ENCODE peak calls at places on chromosomes 12 and 14, in eight cellular contexts. B is fibroblast of mammary gland, J is HT1080, M is Calu3, I is sciatic nerve, Y is left ventricle myocardium inferior, R is stomach, O is adipocyte. Z is an unnamed sample.

GRCh38 chr14:68564236-68564825 is 228.5 kb downstream of the ZFP36L1 start:
- DNase-seq in M (no peak), Y (no peak), I (no peak), B (no peak), O (no peak), J (no peak), R (no peak), Z (no peak)

GRCh38 chr12:115983226-115983798 is 294.2 kb downstream of the MED13L start:
- DNase-seq in B (peak), R (no peak), Y (no peak), I (no peak), O (no peak), M (peak), J (no peak), Z (no peak)

GRCh38 chr14:103255555-103255954 is 78.5 kb upstream of the EIF5 start:
- DNase-seq in J (no peak), R (no peak), M (peak), Y (no peak), I (no peak), O (no peak), B (no peak), Z (no peak)

GRCh38 chr12:66239295-66239694 is 50.3 kb downstream of the IRAK3 start:
- DNase-seq in Y (no peak), R (no peak), I (no peak), M (no peak), B (no peak), J (no peak), O (no peak), Z (no peak)

GRCh38 chr12:34205401-34205800 is 183.1 kb downstream of the ALG10 start:
- DNase-seq in Y (no peak), O (no peak), J (no peak), M (no peak), R (no peak), B (no peak), I (no peak), Z (no peak)

GRCh38 chr12:110846615-110847566 is at the start of gene CCDC63:
- DNase-seq in I (peak), M (peak), O (peak), J (no peak), B (peak), Y (peak), R (peak), Z (no peak)

GRCh38 chr14:68039593-68039992 is 220.0 kb downstream of the RAD51B start:
- DNase-seq in M (no peak), B (no peak), J (peak), R (no peak), Y (no peak), O (no peak), I (no peak), Z (no peak)

GRCh38 chr12:121596526-121596925 is 15.7 kb upstream of the KDM2B start:
- DNase-seq in O (no peak), M (no peak), J (no peak), R (no peak), B (no peak), I (no peak), Y (no peak), Z (no peak)

GRCh38 chr14:103880334-103880985 is 33.1 kb upstream of the PPP1R13B start:
- DNase-seq in Y (peak), I (peak), J (peak), M (peak), O (peak), R (peak), B (peak), Z (no peak)

GRCh38 chr14:36944307-36945010 is 227.9 kb downstream of the SLC25A21 start:
- DNase-seq in J (peak), Y (no peak), B (peak), I (no peak), R (no peak), M (no peak), O (peak), Z (peak)

GRCh38 chr14:104603623-104604401 is 760 bp downstream of the TMEM179 start:
- DNase-seq in B (no peak), M (no peak), I (peak), J (no peak), Y (no peak), O (no peak), R (no peak), Z (no peak)

GRCh38 chr12:121404734-121405133 is 4.8 kb downstream of the RNF34 start:
- DNase-seq in I (no peak), M (no peak), Y (no peak), B (no peak), R (peak), J (no peak), O (peak), Z (no peak)

GRCh38 chr12:66302827-66303169 is 505 bp downstream of the HELB start:
- DNase-seq in O (no peak), J (no peak), Y (no peak), M (no peak), B (no peak), R (no peak), I (no peak), Z (no peak)

Z was measured in Caki2.